ENCODE peak calls at places on chromosomes 13 and 19, in four cellular contexts. D is A549, L is HepG2, V is K562. M is an unnamed sample.

GRCh38 chr13:75437582-75438318 is 44.2 kb downstream of the TBC1D4 start:
- DNase-seq in D (no peak), L (no peak), V (no peak), M (no peak)

GRCh38 chr13:49371943-49372636 is 71.8 kb downstream of the CAB39L start:
- DNase-seq in D (no peak), L (peak; percentile 86), V (no peak), M (no peak)

GRCh38 chr13:80497978-80498377 is 157.1 kb upstream of the SPRY2 start:
- DNase-seq in D (no peak), L (no peak), V (no peak), M (no peak)

GRCh38 chr19:6947745-6948144 is 60.4 kb downstream of the ADGRE1 start:
- DNase-seq in D (peak; percentile 68), L (peak; percentile 3), V (no peak), M (peak; percentile 79)

GRCh38 chr19:3323026-3323425 is 43.4 kb upstream of the NFIC start:
- DNase-seq in D (no peak), L (no peak), V (peak; percentile 11), M (no peak)

GRCh38 chr13:108220042-108220441 is 1.9 kb downstream of the ABHD13 start:
- DNase-seq in D (no peak), L (peak; percentile 9), V (no peak), M (no peak)

GRCh38 chr19:13463296-13463695 is 43.0 kb downstream of the CACNA1A start:
- DNase-seq in D (no peak), L (no peak), V (peak; percentile 60), M (no peak)

GRCh38 chr19:52961981-52962380 is 700 bp downstream of the ZNF816 start:
- DNase-seq in D (no peak), L (peak; percentile 1), V (no peak), M (no peak)

GRCh38 chr19:16293133-16294085 is 31.2 kb upstream of the KLF2 start:
- DNase-seq in D (peak; percentile 94), L (no peak), V (peak; percentile 42), M (no peak)

GRCh38 chr19:49475191-49475932 is 1.3 kb downstream of the FLT3LG start:
- DNase-seq in D (no peak), L (no peak), V (no peak), M (no peak)

GRCh38 chr19:7915250-7916136 is 863 bp downstream of the TGFBR3L start:
- DNase-seq in D (no peak), L (no peak), V (no peak), M (no peak)

GRCh38 chr13:72004975-72005374 is 138.0 kb upstream of the DACH1 start:
- DNase-seq in D (no peak), L (no peak), V (no peak), M (no peak)

GRCh38 chr13:110963554-110963970 is 48.7 kb upstream of the ANKRD10 start:
- DNase-seq in D (no peak), L (no peak), V (no peak), M (no peak)

GRCh38 chr13:110965038-110965754 is 50.3 kb upstream of the ANKRD10 start:
- DNase-seq in D (peak; percentile 90), L (peak; percentile 68), V (peak; percentile 25), M (peak; percentile 79)

GRCh38 chr13:110961959-110962358 is 47.1 kb upstream of the ANKRD10 start:
- DNase-seq in D (no peak), L (no peak), V (no peak), M (no peak)

GRCh38 chr13:110965755-110966134 is 50.9 kb upstream of the ANKRD10 start:
- DNase-seq in D (no peak), L (no peak), V (no peak), M (no peak)

DNA sequence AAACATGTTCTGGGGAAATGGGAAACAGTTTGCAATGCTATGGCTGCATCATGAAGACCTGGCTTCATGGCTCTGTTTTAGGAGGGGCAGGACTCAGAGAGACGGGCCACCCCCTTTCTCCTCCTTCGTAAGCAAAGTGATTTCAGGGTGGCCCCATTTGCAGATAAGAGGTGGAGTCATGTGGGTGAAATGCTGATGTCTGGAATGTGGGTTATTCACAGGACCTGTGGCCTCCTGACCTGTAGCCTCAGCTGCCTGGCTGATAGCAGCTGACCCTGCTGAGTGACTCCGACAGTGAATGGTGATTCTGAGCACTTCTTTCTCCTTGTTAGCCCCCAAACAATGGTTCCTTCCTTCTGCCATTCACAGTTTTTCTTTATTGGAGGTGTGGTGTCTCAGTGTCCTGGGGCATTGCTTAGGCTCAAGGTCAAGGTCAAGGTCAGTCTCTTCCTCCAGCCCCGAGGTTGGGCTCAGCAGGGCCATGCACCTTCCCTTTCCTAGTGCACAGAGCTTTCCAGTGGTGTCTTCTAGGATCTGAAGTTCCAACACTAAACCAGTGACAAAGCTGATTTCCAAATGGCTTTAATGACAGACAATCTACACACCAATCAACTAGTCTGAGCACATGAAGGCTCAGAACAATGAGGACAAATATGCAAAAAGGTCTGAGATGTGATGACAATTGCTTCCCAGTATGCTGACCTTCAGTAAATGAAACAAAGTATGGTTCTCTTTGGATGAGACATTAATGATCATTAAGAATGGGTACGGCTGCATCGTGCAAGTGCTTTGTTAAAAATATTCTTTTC is 49.6 kb upstream of the ANKRD10 start:
- DNase-seq in D (no peak), L (peak; percentile 19), V (peak; percentile 72), M (no peak)
- TF ChIP-seq BHLHE40 in D (no peak), L (no peak), V (peak; percentile 83), M (no peak)

GRCh38 chr19:18776288-18776594 is 14.9 kb downstream of the COMP start:
- DNase-seq in D (no peak), L (no peak), V (peak; percentile 53), M (no peak)
- TF ChIP-seq CHD4 in D (no peak), L (no peak), V (no peak), M (no peak)

GRCh38 chr19:23972161-23972560 is 57.5 kb downstream of the ZNF726 start:
- DNase-seq in D (no peak), L (no peak), V (no peak), M (no peak)
- TF ChIP-seq KDM1A in D (no peak), L (no peak), V (no peak), M (no peak)

GRCh38 chr19:34508540-34508939 is 27.0 kb downstream of the WTIP start:
- DNase-seq in D (no peak), L (no peak), V (peak; percentile 49), M (no peak)
- TF ChIP-seq BHLHE40 in D (no peak), L (no peak), V (no peak), M (no peak)

GRCh38 chr13:30463820-30464495 is 1.8 kb downstream of the HMGB1 start:
- DNase-seq in D (peak; percentile 46), L (peak; percentile 70), V (peak; percentile 7), M (no peak)

GRCh38 chr13:30466358-30466714 is 600 bp upstream of the HMGB1 start:
- DNase-seq in D (peak; percentile 10), L (no peak), V (no peak), M (no peak)

GRCh38 chr13:30465541-30466357 is at the start of gene HMGB1:
- DNase-seq in D (peak; percentile 97), L (peak; percentile 98), V (peak; percentile 93), M (peak; percentile 97)

GRCh38 chr13:30464496-30465351 is 1.0 kb downstream of the HMGB1 start:
- DNase-seq in D (peak; percentile 80), L (peak; percentile 65), V (peak; percentile 62), M (no peak)

GRCh38 chr13:30466841-30467252 is 1.1 kb upstream of the HMGB1 start:
- DNase-seq in D (no peak), L (no peak), V (no peak), M (no peak)
- TF ChIP-seq CHD4 in D (no peak), L (no peak), V (no peak), M (no peak)

DNA sequence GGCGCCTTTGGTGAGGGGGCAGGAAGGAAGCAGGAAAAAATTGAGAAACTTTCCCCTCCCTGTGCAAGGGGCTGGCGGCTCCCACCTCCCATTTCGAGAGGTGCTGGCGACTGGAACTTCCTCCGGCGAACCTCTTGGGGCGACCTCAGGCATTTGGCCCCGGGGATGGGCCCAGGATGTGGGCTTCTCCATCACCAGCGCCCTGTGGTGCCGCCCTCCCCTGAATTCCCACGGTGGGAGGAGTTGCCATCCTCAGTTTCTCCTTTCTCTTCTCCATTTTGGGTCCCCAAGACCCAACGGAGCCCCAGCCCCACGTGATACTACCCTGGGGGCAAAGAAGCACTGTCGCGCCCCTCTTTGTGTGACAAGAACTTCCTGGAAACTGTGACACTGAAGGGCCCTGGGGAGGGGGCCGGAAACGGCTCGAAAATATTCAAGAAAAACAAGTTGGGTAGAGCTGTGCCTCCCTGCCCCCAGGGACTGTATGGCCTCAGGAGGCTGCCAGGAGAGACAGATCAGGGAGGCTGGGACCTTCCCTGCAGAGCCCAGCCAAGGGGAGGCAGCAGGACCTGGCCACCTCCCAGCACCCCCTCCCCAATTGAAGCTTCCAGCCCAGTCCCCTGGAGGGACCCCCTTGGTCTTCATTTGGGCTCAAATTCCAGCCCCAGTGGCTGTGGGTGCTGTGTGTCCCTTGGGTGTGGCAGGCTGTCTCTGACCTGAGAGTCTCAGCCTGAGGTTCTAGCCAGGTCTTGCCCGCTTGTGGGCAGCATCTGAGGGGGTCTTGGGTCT is 16.2 kb upstream of the AP1M2 start:
- DNase-seq in D (no peak), L (no peak), V (peak; percentile 64), M (peak; percentile 70)
- TF ChIP-seq KDM1A in D (no peak), L (no peak), V (peak; percentile 45), M (no peak)

GRCh38 chr19:45498411-45499195 is at the start of gene PPM1N:
- DNase-seq in D (no peak), L (no peak), V (peak; percentile 31), M (no peak)
- TF ChIP-seq BHLHE40 in D (no peak), L (no peak), V (no peak), M (no peak)

GRCh38 chr19:4620675-4621074 is 18.6 kb upstream of the TNFAIP8L1 start:
- DNase-seq in D (no peak), L (no peak), V (peak; percentile 36), M (no peak)

GRCh38 chr19:4624301-4624700 is 15.0 kb upstream of the TNFAIP8L1 start:
- DNase-seq in D (no peak), L (no peak), V (no peak), M (no peak)

GRCh38 chr19:4619668-4620294 is 19.5 kb upstream of the TNFAIP8L1 start:
- DNase-seq in D (no peak), L (no peak), V (no peak), M (no peak)

GRCh38 chr19:4624733-4625362 is 14.5 kb upstream of the TNFAIP8L1 start:
- DNase-seq in D (peak; percentile 79), L (peak; percentile 66), V (peak; percentile 43), M (no peak)

DNA sequence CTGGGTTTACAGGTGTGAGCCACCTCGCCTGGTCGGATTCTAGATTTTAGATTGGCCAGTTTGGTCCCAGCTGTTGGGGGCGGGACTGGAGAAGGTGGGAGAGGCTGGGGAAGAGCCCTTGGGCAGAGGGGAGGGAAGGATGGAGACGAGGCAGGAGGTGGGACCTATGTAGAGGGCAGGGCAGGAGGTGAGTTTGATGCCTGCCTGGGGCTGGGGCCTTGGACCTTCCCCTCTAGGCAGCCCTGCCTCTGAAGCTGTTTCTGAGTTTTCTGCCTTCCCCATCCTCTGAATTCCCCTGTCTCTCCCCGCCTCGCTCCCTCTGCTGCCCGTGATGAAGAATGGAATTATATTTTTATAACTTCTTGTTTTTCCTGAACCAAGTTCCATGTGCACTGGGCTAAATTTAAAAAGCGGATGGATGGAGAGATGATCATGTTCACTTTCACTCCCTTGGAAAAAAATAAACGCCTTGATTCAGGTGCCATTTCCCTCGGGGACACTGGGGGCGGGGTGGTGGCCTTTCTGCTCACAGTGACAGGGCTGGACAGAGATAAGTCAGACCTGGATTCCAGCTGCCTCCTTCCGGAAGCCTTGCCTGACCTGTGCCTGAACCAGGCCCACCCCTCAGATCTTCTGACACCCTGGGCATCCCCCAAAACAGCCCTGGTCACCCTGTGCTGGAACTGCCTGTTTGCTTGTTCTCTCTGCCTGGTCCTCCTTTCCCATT is 16.5 kb upstream of the TNFAIP8L1 start:
- DNase-seq in D (no peak), L (peak; percentile 50), V (peak; percentile 77), M (no peak)
- TF ChIP-seq CHD4 in D (no peak), L (no peak), V (no peak), M (no peak)